ENCODE peak calls at places on chromosomes 2 and 18, in seven cellular contexts. M is T-helper 2 cell, Q is Kasumi-1, O is Calu3, F is colonic mucosa, L is putamen, Y is GM04503. V is an unnamed sample.

GRCh38 chr2:221428896-221429295 is 143.2 kb downstream of the EPHA4 start:
- DNase-seq in M (no peak), Q (no peak), O (no peak), F (no peak), L (no peak), Y (no peak), V (no peak)

GRCh38 chr2:44748-45341 is 1.5 kb downstream of the FAM110C start:
- DNase-seq in M (no peak), Q (no peak), O (peak), F (peak), L (no peak), Y (no peak), V (no peak)

GRCh38 chr2:85445316-85446295 is 27.1 kb downstream of the SH2D6 start:
- DNase-seq in M (no peak), Q (no peak), O (peak), F (no peak), L (peak), Y (peak), V (no peak)

GRCh38 chr2:199458017-199458805 is 472 bp upstream of the SATB2 start:
- DNase-seq in M (no peak), Q (peak), O (peak), F (peak), L (no peak), Y (no peak), V (no peak)

GRCh38 chr18:45837283-45838070 is 12.0 kb downstream of the SIGLEC15 start:
- DNase-seq in M (no peak), Q (peak), O (peak), F (peak), L (no peak), Y (no peak), V (no peak)

GRCh38 chr2:162607915-162608314 is 230.7 kb downstream of the KCNH7 start:
- DNase-seq in M (no peak), Q (no peak), O (no peak), F (no peak), L (no peak), Y (no peak), V (peak)

GRCh38 chr18:7980136-7980535 is 413.0 kb downstream of the PTPRM start:
- DNase-seq in M (no peak), Q (no peak), O (peak), F (no peak), L (no peak), Y (no peak), V (no peak)

GRCh38 chr2:109127556-109127955 is 1.4 kb upstream of the SH3RF3 start:
- DNase-seq in M (no peak), Q (no peak), O (no peak), F (no peak), L (no peak), Y (no peak), V (no peak)

GRCh38 chr2:213214209-213214608 is 62.8 kb upstream of the IKZF2 start:
- DNase-seq in M (no peak), Q (no peak), O (no peak), F (no peak), L (no peak), Y (no peak), V (no peak)

GRCh38 chr2:84924173-84925106 is 19.0 kb downstream of the TMSB10 start:
- DNase-seq in M (no peak), Q (no peak), O (peak), F (peak), L (peak), Y (no peak), V (no peak)

V was measured in NCI-H2029 treated with DMSO at 0.1 percent for 48 hours.